ENCODE peak calls at places on chromosomes 1 and 21, in five cellular contexts. H is activated CD4-positive, CD25-positive, alpha-beta regulatory T cell treated with anti-CD3 and anti-CD28 coated beads, Interleukin-2, amount 50 U/mL, for 16 hours; E is activated naive CD8-positive, alpha-beta T cell treated with anti-CD3 and anti-CD28 coated beads, Interleukin-2, amount 50 U/mL, for 24 hours; Q is HuH-7.5; F is NCI-H1105. J is an unnamed sample.

GRCh38 chr21:41361053-41361785 is 608 bp upstream of the MX2 start:
- DNase-seq in H (no peak), E (no peak), Q (no peak), F (no peak), J (no peak)

GRCh38 chr21:46124926-46125845 is 27.3 kb downstream of the COL6A2 start:
- DNase-seq in H (no peak), E (no peak), Q (no peak), F (no peak), J (no peak)

GRCh38 chr1:240732390-240732789 is 120.4 kb upstream of the GREM2 start:
- DNase-seq in H (no peak), E (no peak), Q (peak), F (peak), J (peak)

GRCh38 chr1:159917533-159917932 is 7.8 kb downstream of the TAGLN2 start:
- DNase-seq in H (no peak), E (no peak), Q (no peak), F (no peak), J (no peak)

GRCh38 chr21:39511102-39511501 is 59.3 kb downstream of the SH3BGR start:
- DNase-seq in H (no peak), E (no peak), Q (no peak), F (no peak), J (no peak)

GRCh38 chr1:980137-980571 is 1.7 kb downstream of the PERM1 start:
- DNase-seq in H (no peak), E (no peak), Q (no peak), F (no peak), J (no peak)

GRCh38 chr1:83849191-83850061 is 149.5 kb downstream of the TTLL7 start:
- DNase-seq in H (no peak), E (no peak), Q (no peak), F (no peak), J (no peak)

GRCh38 chr1:82264762-82265161 is 464.0 kb downstream of the ADGRL2 start:
- DNase-seq in H (no peak), E (no peak), Q (no peak), F (no peak), J (no peak)

GRCh38 chr1:234311414-234311813 is 61.8 kb upstream of the COA6 start:
- DNase-seq in H (no peak), E (no peak), Q (no peak), F (no peak), J (no peak)

GRCh38 chr1:59079434-59080135 is 217.3 kb upstream of the FGGY start:
- DNase-seq in H (no peak), E (no peak), Q (no peak), F (no peak), J (no peak)

GRCh38 chr1:63904826-63905225 is 131.0 kb downstream of the ROR1 start:
- DNase-seq in H (no peak), E (no peak), Q (no peak), F (no peak), J (no peak)

GRCh38 chr1:1614204-1614953 is 921 bp upstream of the MIB2 start:
- DNase-seq in H (no peak), E (peak), Q (peak), F (no peak), J (peak)

GRCh38 chr1:180384606-180385005 is 117.8 kb downstream of the ACBD6 start:
- DNase-seq in H (no peak), E (no peak), Q (no peak), F (no peak), J (no peak)

GRCh38 chr1:6859415-6860343 is 74.4 kb downstream of the CAMTA1 start:
- DNase-seq in H (no peak), E (no peak), Q (no peak), F (no peak), J (no peak)

GRCh38 chr1:236235116-236235515 is 46.6 kb downstream of the ERO1B start:
- DNase-seq in H (no peak), E (no peak), Q (no peak), F (no peak), J (no peak)

GRCh38 chr1:228198977-228199590 is 8.8 kb upstream of the OBSCN start:
- DNase-seq in H (no peak), E (no peak), Q (no peak), F (no peak), J (peak)

GRCh38 chr1:93528416-93528815 is 80.5 kb downstream of the FNBP1L start:
- DNase-seq in H (no peak), E (no peak), Q (no peak), F (no peak), J (no peak)

GRCh38 chr1:11357291-11357690 is 84.3 kb downstream of the UBIAD1 start:
- DNase-seq in H (no peak), E (no peak), Q (no peak), F (no peak), J (no peak)

GRCh38 chr1:68827261-68827660 is 330.4 kb upstream of the DEPDC1 start:
- DNase-seq in H (no peak), E (no peak), Q (no peak), F (no peak), J (no peak)

GRCh38 chr1:109822749-109823542 is 59.2 kb upstream of the EPS8L3 start:
- DNase-seq in H (no peak), E (no peak), Q (no peak), F (no peak), J (no peak)

GRCh38 chr1:2857521-2857920 is 56.0 kb upstream of the TTC34 start:
- DNase-seq in H (no peak), E (no peak), Q (no peak), F (no peak), J (no peak)

GRCh38 chr1:41811051-41811795 is 107.5 kb downstream of the HIVEP3 start:
- DNase-seq in H (no peak), E (peak), Q (no peak), F (no peak), J (no peak)

GRCh38 chr1:90834354-90835171 is 117.5 kb upstream of the BARHL2 start:
- DNase-seq in H (no peak), E (no peak), Q (no peak), F (peak), J (peak)

GRCh38 chr1:170290226-170290625 is 144.5 kb downstream of the NTMT2 start:
- DNase-seq in H (no peak), E (no peak), Q (no peak), F (no peak), J (no peak)

GRCh38 chr1:201383647-201384405 is 6.3 kb upstream of the TNNT2 start:
- DNase-seq in H (no peak), E (no peak), Q (no peak), F (no peak), J (no peak)

GRCh38 chr1:37958690-37959089 is 11.8 kb upstream of the INPP5B start:
- DNase-seq in H (no peak), E (no peak), Q (no peak), F (no peak), J (no peak)

GRCh38 chr1:16927711-16928485 is 6.2 kb downstream of the CROCC start:
- DNase-seq in H (no peak), E (no peak), Q (no peak), F (no peak), J (no peak)

GRCh38 chr1:34362949-34363348 is 186.2 kb downstream of the C1orf94 start:
- DNase-seq in H (no peak), E (no peak), Q (no peak), F (peak), J (no peak)

GRCh38 chr1:119711804-119712341 is at the start of gene PHGDH:
- DNase-seq in H (no peak), E (peak), Q (peak), F (peak), J (peak)